ENCODE peak calls at places on chromosome 2, in nine cellular contexts. J is HL-60, E is A549, I is HCT116, W is Panc1, U is HepG2, Y is SK-N-SH, Z is K562, F is GM12878. V is an unnamed sample.

GRCh38 chr2:209638346-209638745 is 133.3 kb upstream of the UNC80 start:
- DNase-seq in J (no peak), E (peak; percentile 7), I (no peak), W (peak; percentile 17), U (no peak), Y (no peak), Z (no peak), F (no peak), V (no peak)

GRCh38 chr2:23449413-23449812 is 64.4 kb downstream of the KLHL29 start:
- DNase-seq in J (no peak), E (no peak), I (no peak), W (no peak), U (no peak), Y (no peak), Z (no peak), F (peak; percentile 72), V (no peak)

GRCh38 chr2:568639-568963 is 108.6 kb downstream of the TMEM18 start:
- DNase-seq in J (no peak), E (no peak), I (no peak), W (no peak), U (no peak), Y (no peak), Z (no peak), F (no peak), V (no peak)

GRCh38 chr2:26245231-26245732 is 543 bp downstream of the HADHB start:
- DNase-seq in J (no peak), E (no peak), I (no peak), W (no peak), U (peak; percentile 44), Y (peak; percentile 62), Z (peak; percentile 31), F (peak; percentile 15), V (peak; percentile 61)

GRCh38 chr2:105536175-105536574 is 137.3 kb upstream of the FHL2 start:
- DNase-seq in J (no peak), E (no peak), I (no peak), W (no peak), U (no peak), Y (no peak), Z (no peak), F (no peak), V (no peak)

GRCh38 chr2:3115301-3116042 is 262.1 kb downstream of the EIPR1 start:
- DNase-seq in J (no peak), E (no peak), I (no peak), W (no peak), U (no peak), Y (no peak), Z (no peak), F (no peak), V (no peak)

GRCh38 chr2:8851811-8852560 is 14.6 kb upstream of the KIDINS220 start:
- DNase-seq in J (no peak), E (no peak), I (no peak), W (no peak), U (no peak), Y (no peak), Z (peak; percentile 65), F (no peak), V (peak; percentile 32)

GRCh38 chr2:75915851-75916634 is 205.3 kb upstream of the GCFC2 start:
- DNase-seq in J (no peak), E (no peak), I (no peak), W (no peak), U (no peak), Y (no peak), Z (no peak), F (no peak), V (no peak)

GRCh38 chr2:96251721-96252292 is 14.0 kb downstream of the TMEM127 start:
- DNase-seq in J (no peak), E (peak; percentile 68), I (peak; percentile 61), W (no peak), U (peak; percentile 84), Y (peak; percentile 82), Z (no peak), F (no peak), V (peak; percentile 28)

GRCh38 chr2:68251187-68251854 is 1.0 kb downstream of the PPP3R1 start:
- DNase-seq in J (no peak), E (peak; percentile 86), I (peak; percentile 51), W (peak; percentile 68), U (peak; percentile 84), Y (peak; percentile 65), Z (peak; percentile 64), F (peak; percentile 64), V (peak; percentile 93)

GRCh38 chr2:68250652-68251186 is 1.6 kb downstream of the PPP3R1 start:
- DNase-seq in J (no peak), E (no peak), I (no peak), W (no peak), U (no peak), Y (no peak), Z (no peak), F (no peak), V (no peak)

GRCh38 chr2:68253211-68254068 is 1.1 kb upstream of the PPP3R1 start:
- DNase-seq in J (no peak), E (peak; percentile 51), I (no peak), W (peak; percentile 2), U (peak; percentile 24), Y (peak; percentile 30), Z (no peak), F (no peak), V (no peak)

GRCh38 chr2:68252407-68253210 is at the start of gene PPP3R1:
- DNase-seq in J (peak; percentile 88), E (peak; percentile 97), I (peak; percentile 85), W (peak; percentile 60), U (peak; percentile 91), Y (peak; percentile 95), Z (peak; percentile 89), F (peak; percentile 85), V (peak; percentile 95)

DNA sequence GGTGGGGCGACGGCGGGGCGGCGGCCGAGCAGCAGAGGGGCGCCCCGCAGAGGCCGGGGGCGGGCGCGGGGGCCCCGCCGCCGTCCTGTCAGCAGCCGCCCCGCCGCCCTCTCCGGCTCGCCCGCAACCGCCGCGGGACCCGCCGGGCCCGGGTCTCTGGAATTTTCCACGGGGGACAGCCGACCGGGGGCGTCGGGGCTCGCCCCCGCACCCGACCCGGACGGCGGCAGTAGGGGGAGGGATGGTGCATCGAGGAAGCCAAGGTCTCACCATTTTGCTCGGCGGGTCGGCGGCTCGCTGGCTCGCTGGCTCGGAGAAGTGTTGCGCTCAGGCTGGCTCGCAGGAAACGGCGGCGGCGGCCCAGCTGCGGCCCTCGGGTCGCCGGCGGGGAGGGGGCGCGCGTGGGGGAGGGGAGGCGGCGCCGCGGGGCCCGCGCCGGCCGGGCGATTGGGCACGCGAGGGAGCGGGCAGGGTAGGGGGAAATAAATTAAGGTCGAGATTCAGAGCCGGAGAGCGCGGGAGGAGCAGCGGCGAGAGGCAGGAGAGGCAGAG is 401 bp downstream of the PPP3R1 start:
- DNase-seq in J (no peak), E (no peak), I (no peak), W (no peak), U (no peak), Y (peak; percentile 71), Z (peak; percentile 72), F (no peak), V (peak; percentile 32)
- TF ChIP-seq REST in J (no peak), E (no peak), I (no peak), W (no peak), U (no peak), Y (no peak), Z (no peak), F (no peak), V (no peak)

DNA sequence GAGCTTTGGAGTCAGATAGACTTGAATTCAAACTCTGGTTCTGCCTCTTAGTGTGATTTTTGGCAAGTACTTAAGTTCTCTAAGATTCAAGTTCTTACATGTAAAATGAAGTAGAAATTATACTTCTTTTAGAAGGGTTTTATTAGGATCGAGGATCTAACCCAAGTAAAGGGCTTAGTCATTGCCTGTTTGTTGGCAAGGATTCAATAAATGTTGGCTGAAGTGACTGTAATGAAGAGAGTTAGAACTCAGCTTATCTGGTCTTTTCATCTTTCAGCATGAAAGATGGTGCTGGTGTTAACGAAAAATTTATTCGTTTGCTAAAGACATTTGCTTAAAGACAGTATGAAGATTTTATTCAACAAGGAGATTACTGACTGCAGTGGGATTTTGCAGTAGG is 315.9 kb upstream of the THUMPD2 start:
- DNase-seq in J (no peak), E (peak; percentile 18), I (no peak), W (no peak), U (no peak), Y (no peak), Z (no peak), F (no peak), V (no peak)
- TF ChIP-seq REST in J (no peak), E (no peak), I (no peak), W (no peak), U (no peak), Y (no peak), Z (no peak), F (no peak), V (no peak)

DNA sequence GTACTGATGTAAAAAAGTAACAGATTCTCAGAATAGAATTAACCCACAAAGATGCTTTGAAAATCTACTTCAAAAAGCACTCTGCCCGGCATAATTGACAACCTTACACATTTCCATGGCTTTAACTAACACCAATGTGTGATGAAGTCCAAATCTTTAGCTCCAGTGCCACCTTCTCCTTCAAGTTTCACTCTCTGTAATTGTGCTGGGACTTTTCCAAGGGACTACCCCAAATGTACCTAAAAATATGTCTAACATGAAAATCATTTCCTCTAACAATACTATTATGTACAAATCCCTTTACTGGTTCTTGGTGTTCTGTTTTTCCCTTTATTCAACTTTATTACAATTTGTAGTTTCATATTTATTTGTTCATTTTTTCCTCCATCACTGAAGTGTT is 20.6 kb upstream of the UBE2E3 start:
- DNase-seq in J (no peak), E (no peak), I (no peak), W (no peak), U (no peak), Y (no peak), Z (no peak), F (no peak), V (no peak)
- TF ChIP-seq REST in J (no peak), E (no peak), I (no peak), W (no peak), U (no peak), Y (no peak), Z (no peak), F (no peak), V (no peak)

GRCh38 chr2:229955663-229956062 is 33.4 kb downstream of the FBXO36 start:
- DNase-seq in J (no peak), E (no peak), I (no peak), W (no peak), U (no peak), Y (no peak), Z (no peak), F (no peak), V (peak; percentile 33)
- TF ChIP-seq REST in J (no peak), E (no peak), I (no peak), W (no peak), U (no peak), Y (no peak), Z (no peak), F (no peak), V (no peak)

GRCh38 chr2:11344956-11345671 is 678 bp upstream of the ROCK2 start:
- DNase-seq in J (no peak), E (peak; percentile 82), I (peak; percentile 76), W (no peak), U (peak; percentile 74), Y (no peak), Z (no peak), F (no peak), V (peak; percentile 75)
- TF ChIP-seq REST in J (no peak), E (no peak), I (no peak), W (no peak), U (no peak), Y (peak; percentile 8), Z (no peak), F (no peak), V (peak; percentile 11)

GRCh38 chr2:69955029-69955428 is 6.4 kb downstream of the ASPRV1 start:
- DNase-seq in J (no peak), E (no peak), I (no peak), W (no peak), U (peak; percentile 26), Y (no peak), Z (no peak), F (no peak), V (no peak)
- TF ChIP-seq REST in J (no peak), E (no peak), I (no peak), W (no peak), U (no peak), Y (no peak), Z (no peak), F (no peak), V (no peak)